ENCODE peak calls at places on chromosomes 12 and 14, in four cellular contexts. One of them, this sample, is unnamed.

GRCh38 chr14:87199371-87199770 is 793.6 kb downstream of the GALC start:
- DNase-seq in HepG2: no peak
- DNase-seq in GM12878: no peak
- DNase-seq in K562: no peak
- DNase-seq in this sample: no peak

GRCh38 chr14:93655078-93655750 is 133.1 kb downstream of the PRIMA1 start:
- DNase-seq in K562: peak; percentile 43
- DNase-seq in HepG2: peak; percentile 60
- DNase-seq in GM12878: peak; percentile 3
- DNase-seq in this sample: peak; percentile 64

GRCh38 chr14:23147676-23148075 is 28.6 kb upstream of the CEBPE start:
- DNase-seq in K562: peak; percentile 73
- DNase-seq in GM12878: no peak
- DNase-seq in HepG2: no peak
- DNase-seq in this sample: no peak

GRCh38 chr14:67766035-67766680 is 50.2 kb downstream of the ZFYVE26 start:
- DNase-seq in GM12878: no peak
- DNase-seq in HepG2: no peak
- DNase-seq in K562: no peak
- DNase-seq in this sample: no peak

GRCh38 chr14:32224731-32225377 is 21.8 kb upstream of the RNU6-8 start:
- DNase-seq in HepG2: peak; percentile 68
- DNase-seq in K562: peak; percentile 31
- DNase-seq in GM12878: no peak
- DNase-seq in this sample: peak; percentile 69

GRCh38 chr14:57987596-57988300 is 121.9 kb upstream of the SLC35F4 start:
- DNase-seq in GM12878: no peak
- DNase-seq in K562: no peak
- DNase-seq in HepG2: no peak
- DNase-seq in this sample: no peak

GRCh38 chr14:31068235-31068634 is 42.1 kb upstream of the STRN3 start:
- DNase-seq in GM12878: no peak
- DNase-seq in K562: no peak
- DNase-seq in HepG2: no peak
- DNase-seq in this sample: no peak

GRCh38 chr12:109475993-109476806 is 900 bp downstream of the KCTD10 start:
- DNase-seq in GM12878: no peak
- DNase-seq in K562: peak; percentile 25
- DNase-seq in HepG2: no peak
- DNase-seq in this sample: no peak

GRCh38 chr14:68871392-68871791 is 78.5 kb upstream of the ZFP36L1 start:
- DNase-seq in K562: no peak
- DNase-seq in HepG2: no peak
- DNase-seq in GM12878: no peak
- DNase-seq in this sample: no peak

GRCh38 chr12:57215668-57216013 is 953 bp upstream of the NXPH4 start:
- DNase-seq in HepG2: no peak
- DNase-seq in GM12878: no peak
- DNase-seq in K562: no peak
- DNase-seq in this sample: no peak

GRCh38 chr12:9870311-9870866 is 1.2 kb upstream of the CLEC2B start:
- DNase-seq in K562: no peak
- DNase-seq in GM12878: no peak
- DNase-seq in HepG2: no peak
- DNase-seq in this sample: no peak

GRCh38 chr14:100658514-100658886 is 68.2 kb upstream of the DLK1 start:
- DNase-seq in K562: peak; percentile 43
- DNase-seq in HepG2: peak; percentile 54
- DNase-seq in GM12878: no peak
- DNase-seq in this sample: no peak

GRCh38 chr12:109461049-109461845 is 15.9 kb downstream of the KCTD10 start:
- DNase-seq in GM12878: no peak
- DNase-seq in HepG2: peak; percentile 50
- DNase-seq in K562: peak; percentile 90
- DNase-seq in this sample: no peak

GRCh38 chr14:71328183-71328582 is 420.9 kb downstream of the PCNX1 start:
- DNase-seq in GM12878: peak; percentile 66
- DNase-seq in K562: no peak
- DNase-seq in HepG2: no peak
- DNase-seq in this sample: no peak

DNA sequence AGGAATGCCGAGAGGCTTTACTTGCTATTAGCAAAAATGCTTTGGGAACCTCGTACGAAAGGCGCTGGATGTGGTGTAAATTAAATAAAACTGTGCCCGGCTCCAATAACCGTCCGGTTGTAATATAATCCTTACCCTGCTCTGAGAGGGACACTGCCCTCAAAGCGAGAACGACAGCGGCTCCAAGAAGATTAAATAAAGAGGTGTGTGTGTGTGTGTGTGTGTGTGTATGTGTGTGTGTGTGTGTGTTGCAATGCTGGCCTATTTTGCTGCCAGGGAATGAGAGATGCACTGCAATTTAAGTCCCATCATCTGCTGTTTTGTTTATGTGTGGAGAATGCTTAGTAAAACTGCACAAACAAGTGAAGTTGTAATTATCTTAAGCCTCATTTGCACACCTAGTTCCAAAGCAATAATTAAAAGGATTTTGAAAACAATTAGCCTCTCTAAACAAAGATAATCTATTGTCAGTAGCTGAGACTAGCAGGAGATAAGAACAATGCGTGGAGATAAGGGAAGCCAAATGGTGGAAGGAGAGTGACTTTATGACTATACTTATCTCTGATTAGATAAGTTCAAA is 1.2 kb upstream of the SIX1 start:
- DNase-seq in HepG2: no peak
- DNase-seq in GM12878: no peak
- DNase-seq in K562: no peak
- DNase-seq in this sample: no peak
- TF ChIP-seq TARDBP in HepG2: no peak
- TF ChIP-seq TARDBP in GM12878: no peak
- TF ChIP-seq TARDBP in K562: no peak
- TF ChIP-seq TARDBP in this sample: no peak

DNA sequence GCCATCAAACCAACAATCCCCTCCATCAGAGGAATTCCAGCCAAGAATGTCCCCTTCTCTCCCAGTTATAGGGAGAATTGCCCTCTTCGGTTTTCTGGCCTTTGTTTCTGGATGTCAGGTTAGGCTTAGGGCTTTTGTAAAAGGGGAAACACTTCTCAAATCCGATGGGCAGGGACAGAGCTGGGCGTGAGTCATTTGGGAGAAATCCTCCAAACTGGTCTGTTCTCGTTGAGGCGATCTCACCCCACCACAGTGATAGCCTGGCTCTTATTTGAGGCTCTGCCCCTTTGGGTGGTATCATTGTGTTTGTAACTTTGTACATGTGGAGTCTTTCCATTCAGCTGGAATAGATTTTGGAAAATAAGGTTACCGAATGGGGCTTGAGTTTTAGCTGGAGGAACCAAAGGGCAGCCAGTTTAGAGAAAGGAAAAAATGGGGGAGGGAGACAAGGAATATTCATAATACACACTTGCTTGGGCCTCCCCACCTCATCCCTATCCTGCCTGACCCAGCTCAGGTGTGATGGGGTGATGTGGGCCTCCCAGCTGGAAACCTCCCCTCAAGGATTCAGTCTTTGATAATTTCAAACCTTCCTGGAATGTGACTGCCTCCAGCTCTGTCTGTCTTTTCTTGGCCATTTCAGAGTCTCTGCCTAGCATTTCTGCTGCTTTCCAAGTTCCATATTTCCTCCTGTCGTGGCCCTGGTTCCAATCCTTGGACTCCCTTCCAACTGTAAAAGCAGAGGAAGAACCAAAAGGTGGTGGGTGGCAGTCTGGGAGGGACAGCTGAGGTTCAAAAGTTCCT is 7.5 kb downstream of the HOXC4 start:
- DNase-seq in HepG2: no peak
- DNase-seq in K562: no peak
- DNase-seq in GM12878: no peak
- DNase-seq in this sample: no peak
- TF ChIP-seq FOXM1 in HepG2: no peak
- TF ChIP-seq FOXM1 in K562: no peak
- TF ChIP-seq FOXM1 in GM12878: no peak
- TF ChIP-seq FOXM1 in this sample: no peak

GRCh38 chr12:75444444-75445136 is 36.0 kb upstream of the GLIPR1 start:
- DNase-seq in HepG2: peak; percentile 44
- DNase-seq in K562: no peak
- DNase-seq in GM12878: no peak
- DNase-seq in this sample: no peak
- TF ChIP-seq BHLHE40 in HepG2: no peak
- TF ChIP-seq BHLHE40 in K562: no peak
- TF ChIP-seq BHLHE40 in GM12878: no peak
- TF ChIP-seq BHLHE40 in this sample: no peak

GRCh38 chr12:4133636-4134433 is 139.7 kb upstream of the CCND2 start:
- DNase-seq in K562: no peak
- DNase-seq in HepG2: no peak
- DNase-seq in GM12878: no peak
- DNase-seq in this sample: no peak
- TF ChIP-seq TARDBP in K562: no peak
- TF ChIP-seq TARDBP in HepG2: no peak
- TF ChIP-seq TARDBP in GM12878: no peak
- TF ChIP-seq TARDBP in this sample: no peak

DNA sequence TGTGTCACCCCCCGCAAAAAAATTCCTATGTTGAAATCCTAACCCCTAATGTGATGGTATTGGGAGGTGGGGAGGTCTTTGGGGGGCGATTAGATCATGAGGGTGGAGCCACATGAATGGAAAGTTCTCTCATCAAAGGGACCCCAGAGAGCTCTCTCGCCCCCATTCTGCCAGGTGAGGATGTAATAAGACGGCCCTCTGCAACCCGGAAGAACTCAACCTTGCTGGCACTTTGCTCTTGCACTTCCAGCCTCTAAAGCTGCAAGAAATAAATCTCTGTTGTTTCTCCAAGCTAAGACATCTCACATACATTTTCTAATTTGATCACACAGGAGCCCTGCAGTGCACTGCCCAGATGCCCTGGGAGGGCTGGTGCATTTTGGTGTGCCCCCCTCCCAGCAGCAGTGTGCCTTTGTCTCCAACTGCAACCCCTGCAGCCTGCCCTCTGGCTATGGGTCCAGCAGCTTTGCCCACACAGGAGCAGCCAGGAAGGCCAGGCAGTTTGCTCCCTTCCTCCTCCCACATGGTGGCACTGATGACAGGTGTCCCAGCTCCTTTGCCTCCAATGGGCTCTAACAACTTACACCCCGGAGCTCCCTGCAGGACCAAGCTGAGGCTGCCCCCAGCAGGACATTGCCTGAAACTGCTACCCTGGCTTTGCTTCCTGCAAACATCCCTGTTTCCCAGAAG is 59.3 kb downstream of the C14orf132 start:
- DNase-seq in K562: peak; percentile 24
- DNase-seq in HepG2: peak; percentile 36
- DNase-seq in GM12878: peak; percentile 7
- DNase-seq in this sample: peak; percentile 57
- TF ChIP-seq FOXM1 in K562: no peak
- TF ChIP-seq FOXM1 in HepG2: no peak
- TF ChIP-seq FOXM1 in GM12878: no peak
- TF ChIP-seq FOXM1 in this sample: no peak

DNA sequence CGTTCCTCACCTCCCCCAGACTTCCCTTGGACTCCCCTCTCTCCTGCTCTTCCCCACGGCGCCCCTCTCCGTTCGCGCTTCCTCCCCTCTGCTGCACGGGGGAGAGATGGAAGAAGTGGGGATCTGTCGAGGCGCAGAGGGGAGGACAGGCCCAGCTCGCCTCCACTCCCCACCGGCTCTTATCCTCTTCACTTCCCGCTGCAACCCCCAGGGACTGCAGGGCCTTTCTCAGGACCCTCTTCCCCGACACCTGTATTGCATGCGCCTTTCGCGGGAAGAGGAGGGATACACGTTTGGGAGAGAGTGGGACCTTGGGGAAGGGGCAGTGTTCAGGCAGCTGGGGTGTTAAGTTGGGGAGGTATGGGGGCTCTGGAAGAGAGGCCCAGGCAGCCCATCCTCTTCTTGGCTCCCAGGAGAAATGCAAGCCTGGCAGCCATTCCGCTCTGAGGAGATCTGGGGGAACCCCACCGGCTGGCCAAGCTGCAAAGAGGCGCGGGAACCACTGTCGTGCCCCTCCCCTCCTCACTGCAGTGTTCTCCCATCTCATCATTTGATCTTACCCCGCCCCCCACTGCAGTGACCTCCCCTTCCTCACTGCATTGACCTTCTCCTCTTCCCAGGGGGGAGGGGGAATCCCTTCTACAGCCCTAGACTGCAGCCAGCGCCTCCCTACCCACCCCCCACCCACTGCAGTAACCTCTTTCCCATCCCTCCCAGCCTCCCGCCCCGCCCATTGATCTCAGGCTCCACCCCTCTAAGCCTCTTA is 826 bp downstream of the ENO2 start:
- DNase-seq in GM12878: no peak
- DNase-seq in K562: peak; percentile 84
- DNase-seq in HepG2: no peak
- DNase-seq in this sample: no peak
- TF ChIP-seq BHLHE40 in GM12878: no peak
- TF ChIP-seq BHLHE40 in K562: no peak
- TF ChIP-seq BHLHE40 in HepG2: no peak
- TF ChIP-seq BHLHE40 in this sample: no peak

This sample was measured in HEK293T.